ENCODE peak calls at places on chromosomes 4 and X, in six cellular contexts. T, N, H, Q, R and C are unnamed samples.

GRCh38 chr4:88109123-88109864 is 49.1 kb downstream of the ABCG2 start:
- DNase-seq in N (no peak), R (no peak), T (no peak), H (no peak), Q (no peak), C (no peak)

GRCh38 chr4:7759221-7759620 is 180.4 kb downstream of the AFAP1 start:
- DNase-seq in N (no peak), T (no peak), H (no peak), R (peak; percentile 44), Q (no peak), C (no peak)

GRCh38 chrX:150495496-150495895 is 72.9 kb upstream of the MTM1 start:
- DNase-seq in H (no peak), R (no peak), N (no peak), Q (no peak), T (no peak), C (no peak)

GRCh38 chr4:187071896-187072295 is 348.2 kb upstream of the FAT1 start:
- DNase-seq in H (no peak), N (no peak), T (no peak), R (no peak), Q (no peak), C (no peak)

GRCh38 chrX:75603833-75604232 is 81.0 kb upstream of the ZDHHC15 start:
- DNase-seq in R (no peak), H (no peak), N (peak; percentile 0), Q (no peak), T (no peak), C (no peak)

GRCh38 chr4:86549163-86549788 is 44.8 kb upstream of the PTPN13 start:
- DNase-seq in Q (no peak), R (no peak), H (no peak), T (no peak), N (no peak), C (no peak)

GRCh38 chr4:109969087-109969486 is 56.4 kb downstream of the EGF start:
- DNase-seq in N (no peak), H (no peak), Q (no peak), T (no peak), R (no peak), C (no peak)

GRCh38 chr4:41287005-41287404 is 30.3 kb downstream of the UCHL1 start:
- DNase-seq in Q (no peak), T (no peak), H (no peak), N (no peak), R (no peak), C (no peak)

GRCh38 chr4:144967161-144967560 is 130.8 kb downstream of the ANAPC10 start:
- DNase-seq in R (no peak), H (no peak), T (no peak), Q (no peak), N (no peak), C (no peak)

GRCh38 chr4:96102541-96103018 is 262.7 kb downstream of the PDHA2 start:
- DNase-seq in N (no peak), R (no peak), H (no peak), T (no peak), Q (no peak), C (no peak)